ENCODE peak calls at places on chromosomes 13 and 19, in eight cellular contexts. K is tibial artery, F is GM04503, H is right cardiac atrium, G is gastrocnemius medialis, Y is EL, Z is HT1080, C is fibroblast of lung. D is an unnamed sample.

GRCh38 chr13:45340422-45341033 is 455 bp downstream of the TPT1 start:
- DNase-seq in Y (peak), C (peak), G (peak), F (peak), K (peak), H (peak), Z (peak), D (peak)

GRCh38 chr13:30731658-30732390 is 3.5 kb upstream of the ALOX5AP start:
- DNase-seq in K (no peak), Y (no peak), F (no peak), G (no peak), H (peak), Z (no peak), C (no peak), D (no peak)

GRCh38 chr13:30618938-30619289 is 1.2 kb downstream of the USPL1 start:
- DNase-seq in F (no peak), Y (no peak), C (no peak), H (no peak), Z (no peak), K (no peak), G (no peak), D (no peak)

GRCh38 chr13:54611400-54611799 is 1582.8 kb downstream of the OLFM4 start:
- DNase-seq in C (no peak), G (no peak), F (no peak), K (no peak), H (peak), Y (no peak), Z (no peak), D (no peak)

GRCh38 chr13:107299717-107300116 is 731.8 kb upstream of the ARGLU1 start:
- DNase-seq in Z (peak), C (no peak), K (no peak), G (no peak), Y (no peak), F (no peak), H (no peak), D (no peak)

GRCh38 chr19:6464070-6464873 is at the start of gene CRB3:
- DNase-seq in Z (no peak), Y (no peak), G (no peak), C (no peak), H (no peak), K (no peak), F (no peak), D (no peak)

GRCh38 chr19:5403968-5404640 is 51.1 kb upstream of the ZNRF4 start:
- DNase-seq in G (no peak), Z (peak), F (peak), K (peak), H (peak), C (peak), Y (peak), D (peak)

GRCh38 chr13:84933797-84934196 is 865.4 kb downstream of the SLITRK6 start:
- DNase-seq in G (no peak), Y (no peak), H (no peak), F (no peak), Z (no peak), K (no peak), C (no peak), D (no peak)

GRCh38 chr13:55815458-55816033 is 1325.2 kb upstream of the PRR20A start:
- DNase-seq in K (no peak), G (no peak), C (no peak), H (no peak), Y (no peak), F (no peak), Z (peak), D (no peak)

GRCh38 chr13:79581870-79582315 is 100.9 kb downstream of the NDFIP2 start:
- DNase-seq in H (peak), F (no peak), G (no peak), Z (peak), K (no peak), Y (peak), C (peak), D (peak)

GRCh38 chr19:34994643-34995471 is 5.3 kb upstream of the GRAMD1A start:
- DNase-seq in G (no peak), Z (no peak), Y (no peak), H (peak), F (no peak), C (no peak), K (peak), D (no peak)

GRCh38 chr13:88188986-88189385 is 517.8 kb downstream of the SLITRK5 start:
- DNase-seq in Y (no peak), K (no peak), H (no peak), F (no peak), G (no peak), Z (no peak), C (no peak), D (no peak)

GRCh38 chr19:51005248-51005647 is 3.8 kb upstream of the KLK8 start:
- DNase-seq in H (no peak), Y (no peak), Z (no peak), G (no peak), F (no peak), C (no peak), K (no peak), D (no peak)

GRCh38 chr13:21476893-21477472 is 17.9 kb upstream of the ZDHHC20 start:
- DNase-seq in K (peak), C (peak), F (no peak), Z (peak), G (peak), H (peak), Y (peak), D (peak)

GRCh38 chr19:46341937-46342336 is 5.0 kb upstream of the PPP5C start:
- DNase-seq in Y (no peak), G (no peak), C (no peak), Z (no peak), H (no peak), F (no peak), K (no peak), D (no peak)

GRCh38 chr19:10430505-10431253 is 10.3 kb downstream of the PDE4A start:
- DNase-seq in H (peak), Y (no peak), F (no peak), K (peak), C (peak), Z (no peak), G (no peak), D (no peak)

GRCh38 chr13:94620286-94620896 is 18.7 kb downstream of the GPR180 start:
- DNase-seq in K (no peak), H (no peak), Z (no peak), Y (peak), C (peak), F (no peak), G (no peak), D (no peak)

GRCh38 chr19:11737964-11738745 is 591 bp downstream of the ZNF823 start:
- DNase-seq in C (peak), G (peak), Z (peak), F (no peak), K (peak), Y (peak), H (peak), D (no peak)

GRCh38 chr13:45385320-45385719 is 32.9 kb downstream of the SLC25A30 start:
- DNase-seq in Y (no peak), Z (no peak), C (no peak), G (no peak), F (no peak), K (no peak), H (no peak), D (no peak)

GRCh38 chr19:4916292-4917082 is 7.2 kb downstream of the UHRF1 start:
- DNase-seq in H (no peak), G (no peak), Z (no peak), C (no peak), F (no peak), K (no peak), Y (no peak), D (no peak)

GRCh38 chr13:80924596-80924995 is 583.7 kb upstream of the SPRY2 start:
- DNase-seq in C (peak), Z (peak), G (no peak), K (peak), H (no peak), F (no peak), Y (no peak), D (no peak)

GRCh38 chr19:47729799-47730520 is 15.4 kb upstream of the NOP53 start:
- DNase-seq in F (no peak), C (no peak), G (peak), Z (no peak), H (peak), Y (no peak), K (peak), D (no peak)

GRCh38 chr19:10290876-10291553 is 1.3 kb downstream of the ICAM5 start:
- DNase-seq in Z (no peak), K (no peak), F (no peak), Y (peak), G (no peak), C (peak), H (peak), D (no peak)

GRCh38 chr13:50801087-50801931 is 42.2 kb downstream of the DLEU7 start:
- DNase-seq in K (peak), G (peak), C (peak), Y (peak), H (no peak), F (no peak), Z (peak), D (peak)

GRCh38 chr19:35295792-35296462 is 4.0 kb downstream of the MAG start:
- DNase-seq in Z (no peak), K (no peak), Y (no peak), G (no peak), H (no peak), F (no peak), C (no peak), D (no peak)

GRCh38 chr13:49571299-49572240 is 13.8 kb downstream of the RCBTB1 start:
- DNase-seq in Y (no peak), F (no peak), C (no peak), H (no peak), G (no peak), K (no peak), Z (no peak), D (no peak)

GRCh38 chr13:30429721-30430694 is 7.7 kb downstream of the UBE2L5 start:
- DNase-seq in H (no peak), C (peak), Z (peak), F (no peak), Y (peak), G (no peak), K (no peak), D (no peak)

GRCh38 chr13:64579331-64579730 is 2650.8 kb downstream of the PCDH9 start:
- DNase-seq in H (no peak), Z (no peak), G (no peak), Y (no peak), F (no peak), C (no peak), K (no peak), D (no peak)